ENCODE peak calls at places on chromosomes 16 and 17, in six cellular contexts. T is OCI-LY7, F is PC-3, U is hepatocyte, K is HCT116, W is neural progenitor cell. I is an unnamed sample. For H3K36me3, the result is how much of the 10 kb centered on the place peaks cover.

GRCh38 chr16:88920618-88921602 is 54.5 kb upstream of the PABPN1L start:
- DNase-seq in W (no peak), U (peak), K (no peak), T (no peak), F (peak), I (peak)

GRCh38 chr17:18963126-18964017 is 11.4 kb downstream of the SLC5A10 start:
- DNase-seq in K (no peak), T (no peak), F (no peak), U (peak), W (no peak), I (peak)

GRCh38 chr17:61164517-61164916 is 235.1 kb upstream of the TBX2 start:
- DNase-seq in U (no peak), K (no peak), F (no peak), T (no peak), W (no peak), I (no peak)

GRCh38 chr16:76265434-76266045 is 11.7 kb upstream of the CNTNAP4 start:
- DNase-seq in T (peak), U (peak), K (peak), F (peak), W (peak), I (peak)

GRCh38 chr17:77526259-77526711 is 385.5 kb downstream of the SEC14L1 start:
- DNase-seq in K (no peak), W (no peak), U (peak), T (no peak), F (no peak), I (no peak)

GRCh38 chr16:84836234-84836647 is 16.5 kb downstream of the CRISPLD2 start:
- DNase-seq in U (peak), K (no peak), F (peak), W (peak), T (no peak), I (peak)

GRCh38 chr16:53434436-53435065 is at the start of gene RBL2:
- DNase-seq in W (peak), F (peak), K (no peak), U (peak), T (peak), I (peak)

GRCh38 chr16:84874553-84874952 is 54.8 kb downstream of the CRISPLD2 start:
- DNase-seq in W (no peak), U (no peak), T (no peak), F (no peak), K (no peak), I (no peak)

GRCh38 chr16:3807425-3808123 is 72.9 kb downstream of the CREBBP start:
- DNase-seq in K (no peak), U (no peak), T (no peak), F (no peak), W (no peak), I (no peak)

GRCh38 chr16:86826931-86827330 is 248.6 kb downstream of the FOXL1 start:
- DNase-seq in F (no peak), U (no peak), T (no peak), W (peak), K (no peak), I (peak)
- TF ChIP-seq EZH2phosphoT487 in F (no peak), U (no peak), T (no peak), W (no peak), K (no peak), I (no peak)

GRCh38 chr17:81547614-81547982 is 4.6 kb downstream of the FAAP100 start:
- DNase-seq in T (no peak), F (no peak), K (no peak), W (no peak), U (no peak), I (no peak)
- H3K36me3 ChIP-seq in T (half or more), F (under half), K (half or more), W (under half), U (under half), I (under half)

GRCh38 chr17:49193513-49194296 is 16.7 kb downstream of the GNGT2 start:
- DNase-seq in F (peak), W (peak), K (peak), U (peak), T (peak), I (peak)

GRCh38 chr17:49191917-49192741 is 18.2 kb downstream of the GNGT2 start:
- DNase-seq in U (peak), K (peak), W (peak), F (peak), T (peak), I (peak)

GRCh38 chr17:49196520-49196919 is 13.9 kb downstream of the GNGT2 start:
- DNase-seq in U (no peak), W (no peak), T (no peak), K (no peak), F (no peak), I (no peak)

GRCh38 chr17:49195746-49196145 is 14.6 kb downstream of the GNGT2 start:
- DNase-seq in U (no peak), T (no peak), F (no peak), K (no peak), W (no peak), I (no peak)

DNA sequence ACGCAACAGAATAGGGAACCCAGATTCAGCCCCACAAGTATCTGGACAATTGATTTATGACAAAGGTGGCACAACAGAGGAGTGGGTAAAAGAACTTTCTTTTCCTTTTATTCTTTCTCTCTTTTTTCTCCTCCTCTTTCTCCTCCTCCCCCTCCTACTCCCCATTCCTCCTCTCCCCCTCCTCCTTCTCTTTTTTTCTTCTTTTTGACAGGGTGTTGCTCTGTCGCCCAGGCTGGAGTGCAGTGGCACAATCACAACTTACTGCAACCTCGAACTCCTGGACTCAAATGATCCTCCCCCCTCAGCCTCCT is 16.1 kb downstream of the GNGT2 start:
- DNase-seq in W (no peak), U (no peak), T (no peak), K (no peak), F (no peak), I (no peak)
- H2AFZ ChIP-seq in W (peak), U (peak), T (peak), K (peak), F (peak), I (peak)

DNA sequence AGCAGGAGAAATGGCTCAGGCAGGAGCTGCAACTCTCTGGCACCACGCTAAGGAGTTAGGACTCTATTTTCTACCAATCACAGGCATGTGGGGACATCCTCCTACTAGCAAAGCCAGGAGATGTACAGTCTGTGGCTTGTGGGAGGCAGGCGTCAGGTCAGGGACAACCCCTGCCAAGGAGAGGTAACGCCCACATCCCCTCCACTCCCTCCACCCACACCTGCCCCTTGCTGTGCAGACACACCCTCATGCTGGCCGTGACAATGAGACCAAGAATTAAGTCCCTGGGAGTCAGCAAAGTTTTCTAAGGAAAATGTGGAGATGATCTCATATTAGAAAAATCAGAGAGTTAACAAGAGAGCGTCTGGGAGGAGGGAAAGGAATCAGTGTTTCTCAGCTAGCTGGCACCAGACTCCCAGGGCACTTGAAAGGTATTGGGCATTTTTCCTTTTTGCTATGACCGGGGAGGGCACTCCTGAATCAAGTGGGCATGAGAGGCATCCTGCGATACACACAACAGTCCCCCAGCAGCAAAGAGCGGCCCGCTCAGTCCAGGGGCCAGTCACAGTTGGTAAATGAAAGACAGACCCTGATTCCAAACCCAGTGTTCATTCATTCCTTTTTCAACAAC is 87.3 kb upstream of the RPL38 start:
- DNase-seq in W (no peak), F (no peak), U (peak), T (no peak), K (no peak), I (peak)
- TF ChIP-seq EZH2phosphoT487 in W (no peak), F (no peak), U (no peak), T (no peak), K (no peak), I (no peak)

GRCh38 chr17:41731836-41732235 is 2.6 kb downstream of the HAP1 start:
- DNase-seq in T (peak), K (no peak), F (no peak), W (no peak), U (no peak), I (no peak)
- H3K36me3 ChIP-seq in T (under half), K (under half), F (under half), W (under half), U (under half), I (under half)

GRCh38 chr16:9257843-9258242 is 166.4 kb downstream of the HAPSTR1 start:
- DNase-seq in K (no peak), F (no peak), T (no peak), W (no peak), U (no peak), I (no peak)
- H2AFZ ChIP-seq in K (no peak), F (no peak), T (peak), W (no peak), U (no peak), I (no peak)